ENCODE peak calls at places on chromosomes 2 and 18, in six cellular contexts. R, S, T, C, Z and J are unnamed samples.

GRCh38 chr2:71561441-71562267 is 108.3 kb downstream of the DYSF start:
- DNase-seq in R (no peak), S (no peak), T (no peak), C (no peak), Z (no peak), J (no peak)

GRCh38 chr2:215409331-215410127 is 26.3 kb downstream of the FN1 start:
- DNase-seq in R (no peak), S (no peak), T (no peak), C (peak; percentile 26), Z (no peak), J (no peak)

GRCh38 chr18:50559750-50560680 is at the start of gene MAPK4:
- DNase-seq in R (peak; percentile 70), S (peak; percentile 59), T (no peak), C (peak; percentile 24), Z (peak; percentile 38), J (peak; percentile 46)

GRCh38 chr2:33791625-33792024 is 192.5 kb upstream of the FAM98A start:
- DNase-seq in R (no peak), S (no peak), T (no peak), C (no peak), Z (no peak), J (no peak)

GRCh38 chr2:226609361-226609760 is 190.3 kb downstream of the IRS1 start:
- DNase-seq in R (no peak), S (no peak), T (no peak), C (no peak), Z (no peak), J (no peak)

GRCh38 chr2:234258562-234259141 is 208.2 kb downstream of the SPP2 start:
- DNase-seq in R (no peak), S (no peak), T (no peak), C (no peak), Z (no peak), J (no peak)

GRCh38 chr2:171330155-171330956 is 103.4 kb downstream of the METTL8 start:
- DNase-seq in R (no peak), S (no peak), T (no peak), C (no peak), Z (no peak), J (peak; percentile 40)

GRCh38 chr18:56291229-56291796 is 347.1 kb downstream of the TXNL1 start:
- DNase-seq in R (no peak), S (no peak), T (no peak), C (no peak), Z (no peak), J (no peak)

GRCh38 chr2:44715671-44716077 is 225.8 kb upstream of the SIX3 start:
- DNase-seq in R (peak; percentile 51), S (no peak), T (no peak), C (no peak), Z (no peak), J (peak; percentile 35)

GRCh38 chr18:9775172-9775571 is 67.1 kb downstream of the RAB31 start:
- DNase-seq in R (no peak), S (no peak), T (no peak), C (no peak), Z (no peak), J (no peak)

GRCh38 chr18:6666286-6666685 is 63.2 kb upstream of the ARHGAP28 start:
- DNase-seq in R (no peak), S (no peak), T (no peak), C (no peak), Z (no peak), J (no peak)